ENCODE peak calls at places on chromosomes 3 and 15, in nine cellular contexts. T is effector CD4-positive, alpha-beta T cell; U is ovary; V is RPMI7951; Y is kidney glomerular epithelial cell; E is esophagus squamous epithelium; L is HFFc6; G is PC-9; B is IMR-90. I is an unnamed sample.

GRCh38 chr3:128489860-128490649 is 2.9 kb downstream of the GATA2 start:
- DNase-seq in T (no peak), U (no peak), V (peak), Y (no peak), E (no peak), L (peak), G (peak), B (no peak), I (peak)

GRCh38 chr3:66393486-66394260 is 107.1 kb downstream of the LRIG1 start:
- DNase-seq in T (peak), U (no peak), V (no peak), Y (no peak), E (no peak), L (no peak), G (no peak), B (peak), I (no peak)

GRCh38 chr15:45776772-45777171 is 141.9 kb downstream of the SQOR start:
- DNase-seq in T (no peak), U (no peak), V (no peak), Y (no peak), E (no peak), L (no peak), G (no peak), B (no peak), I (no peak)

GRCh38 chr3:132229641-132230040 is 87.6 kb upstream of the ACP3 start:
- DNase-seq in T (no peak), U (no peak), V (no peak), Y (no peak), E (no peak), L (no peak), G (no peak), B (no peak), I (no peak)

GRCh38 chr3:159798951-159799350 is 189.7 kb upstream of the IL12A start:
- DNase-seq in T (no peak), U (no peak), V (no peak), Y (peak), E (no peak), L (peak), G (no peak), B (peak), I (peak)

GRCh38 chr3:171192176-171192854 is 165.8 kb upstream of the SLC2A2 start:
- DNase-seq in T (no peak), U (no peak), V (peak), Y (peak), E (no peak), L (peak), G (peak), B (peak), I (peak)

GRCh38 chr3:59549972-59550371 is 500.1 kb upstream of the CFAP20DC start:
- DNase-seq in T (no peak), U (no peak), V (no peak), Y (no peak), E (no peak), L (no peak), G (no peak), B (no peak), I (no peak)

GRCh38 chr3:45817788-45818523 is 21.6 kb upstream of the SLC6A20 start:
- DNase-seq in T (no peak), U (peak), V (peak), Y (peak), E (no peak), L (peak), G (peak), B (peak), I (peak)

GRCh38 chr15:55703873-55704285 is 39.1 kb downstream of the PRTG start:
- DNase-seq in T (no peak), U (no peak), V (peak), Y (peak), E (no peak), L (no peak), G (no peak), B (peak), I (peak)

GRCh38 chr3:51670053-51670666 is 892 bp upstream of the TEX264 start:
- DNase-seq in T (no peak), U (peak), V (no peak), Y (no peak), E (no peak), L (no peak), G (no peak), B (no peak), I (no peak)

GRCh38 chr3:121739902-121740301 is 9.6 kb downstream of the GOLGB1 start:
- DNase-seq in T (no peak), U (no peak), V (no peak), Y (no peak), E (no peak), L (no peak), G (no peak), B (no peak), I (no peak)

GRCh38 chr15:80160570-80161156 is 7.9 kb downstream of the FAH start:
- DNase-seq in T (no peak), U (peak), V (peak), Y (peak), E (no peak), L (peak), G (peak), B (peak), I (peak)

GRCh38 chr3:160076519-160076918 is 87.9 kb downstream of the IL12A start:
- DNase-seq in T (no peak), U (no peak), V (no peak), Y (no peak), E (no peak), L (no peak), G (no peak), B (no peak), I (no peak)

GRCh38 chr3:20914260-20914659 is 728.3 kb upstream of the SGO1 start:
- DNase-seq in T (no peak), U (no peak), V (no peak), Y (no peak), E (no peak), L (no peak), G (no peak), B (no peak), I (no peak)

GRCh38 chr3:87810427-87810826 is 248.4 kb downstream of the CGGBP1 start:
- DNase-seq in T (no peak), U (no peak), V (peak), Y (no peak), E (no peak), L (peak), G (no peak), B (no peak), I (peak)

GRCh38 chr3:40223856-40224255 is 85.7 kb upstream of the EIF1B start:
- DNase-seq in T (no peak), U (no peak), V (no peak), Y (no peak), E (no peak), L (no peak), G (no peak), B (no peak), I (no peak)

GRCh38 chr3:42935472-42935871 is 29.5 kb downstream of the ZNF662 start:
- DNase-seq in T (no peak), U (no peak), V (no peak), Y (no peak), E (no peak), L (no peak), G (no peak), B (no peak), I (no peak)

GRCh38 chr15:62506217-62506805 is 341.2 kb upstream of the C2CD4B start:
- DNase-seq in T (no peak), U (no peak), V (no peak), Y (no peak), E (no peak), L (peak), G (no peak), B (peak), I (peak)

GRCh38 chr3:172040976-172041963 is 1.9 kb downstream of the FNDC3B start:
- DNase-seq in T (no peak), U (peak), V (peak), Y (peak), E (no peak), L (peak), G (peak), B (peak), I (peak)

GRCh38 chr3:37986479-37987314 is 3.9 kb upstream of the VILL start:
- DNase-seq in T (no peak), U (peak), V (no peak), Y (no peak), E (no peak), L (no peak), G (peak), B (no peak), I (no peak)

GRCh38 chr3:39139442-39139841 is 13.9 kb downstream of the CSRNP1 start:
- DNase-seq in T (no peak), U (no peak), V (no peak), Y (no peak), E (no peak), L (no peak), G (no peak), B (no peak), I (no peak)

GRCh38 chr15:28111552-28111951 is 12.4 kb upstream of the OCA2 start:
- DNase-seq in T (no peak), U (no peak), V (no peak), Y (no peak), E (no peak), L (no peak), G (no peak), B (no peak), I (no peak)

GRCh38 chr3:74348421-74348820 is 266.0 kb downstream of the CNTN3 start:
- DNase-seq in T (no peak), U (no peak), V (no peak), Y (no peak), E (no peak), L (no peak), G (no peak), B (no peak), I (no peak)

GRCh38 chr3:105907790-105908189 is 39.0 kb upstream of the CBLB start:
- DNase-seq in T (no peak), U (no peak), V (no peak), Y (no peak), E (no peak), L (no peak), G (no peak), B (no peak), I (no peak)